ENCODE peak calls at places on chromosomes 3 and 15, in five cellular contexts. One of them, this sample, is unnamed.

GRCh38 chr15:61871926-61872522 is 188.2 kb downstream of the VPS13C start:
- DNase-seq in substantia nigra: no peak
- DNase-seq in colonic mucosa: no peak
- DNase-seq in tibial nerve: no peak
- DNase-seq in AG04450: no peak
- DNase-seq in this sample: no peak

GRCh38 chr3:106792716-106793115 is 584.5 kb upstream of the CCDC54 start:
- DNase-seq in colonic mucosa: no peak
- DNase-seq in tibial nerve: no peak
- DNase-seq in substantia nigra: no peak
- DNase-seq in AG04450: no peak
- DNase-seq in this sample: no peak

GRCh38 chr15:51750186-51750585 is 1.2 kb upstream of the TMOD2 start:
- DNase-seq in substantia nigra: no peak
- DNase-seq in colonic mucosa: no peak
- DNase-seq in tibial nerve: no peak
- DNase-seq in AG04450: no peak
- DNase-seq in this sample: no peak

GRCh38 chr15:77533986-77534385 is 98.7 kb downstream of the LINGO1 start:
- DNase-seq in substantia nigra: no peak
- DNase-seq in colonic mucosa: no peak
- DNase-seq in AG04450: no peak
- DNase-seq in tibial nerve: no peak
- DNase-seq in this sample: no peak

GRCh38 chr3:148223266-148223665 is 474.4 kb upstream of the AGTR1 start:
- DNase-seq in AG04450: no peak
- DNase-seq in colonic mucosa: no peak
- DNase-seq in tibial nerve: no peak
- DNase-seq in substantia nigra: no peak
- DNase-seq in this sample: no peak

GRCh38 chr3:167100200-167100599 is 279.9 kb downstream of the ZBBX start:
- DNase-seq in colonic mucosa: no peak
- DNase-seq in substantia nigra: no peak
- DNase-seq in tibial nerve: no peak
- DNase-seq in AG04450: no peak
- DNase-seq in this sample: no peak

GRCh38 chr15:74531144-74531811 is 9.7 kb upstream of the ARID3B start:
- DNase-seq in AG04450: peak
- DNase-seq in tibial nerve: no peak
- DNase-seq in substantia nigra: no peak
- DNase-seq in colonic mucosa: no peak
- DNase-seq in this sample: no peak

GRCh38 chr3:141384157-141384556 is 15.9 kb downstream of the ZBTB38 start:
- DNase-seq in tibial nerve: no peak
- DNase-seq in colonic mucosa: no peak
- DNase-seq in AG04450: no peak
- DNase-seq in substantia nigra: no peak
- DNase-seq in this sample: no peak

GRCh38 chr3:195583831-195584542 is at the start of gene APOD:
- DNase-seq in substantia nigra: peak
- DNase-seq in AG04450: no peak
- DNase-seq in colonic mucosa: peak
- DNase-seq in tibial nerve: peak
- DNase-seq in this sample: peak

GRCh38 chr3:175247629-175248028 is 388.5 kb downstream of the NAALADL2 start:
- DNase-seq in AG04450: no peak
- DNase-seq in substantia nigra: no peak
- DNase-seq in tibial nerve: no peak
- DNase-seq in colonic mucosa: no peak
- DNase-seq in this sample: no peak

GRCh38 chr15:75779504-75779903 is 63.7 kb upstream of the UBE2Q2 start:
- DNase-seq in AG04450: no peak
- DNase-seq in tibial nerve: no peak
- DNase-seq in substantia nigra: no peak
- DNase-seq in colonic mucosa: no peak
- DNase-seq in this sample: no peak

GRCh38 chr3:193869221-193870201 is 266.4 kb upstream of the HES1 start:
- DNase-seq in tibial nerve: no peak
- DNase-seq in colonic mucosa: no peak
- DNase-seq in AG04450: peak
- DNase-seq in substantia nigra: peak
- DNase-seq in this sample: no peak

GRCh38 chr3:65582012-65582717 is 456.6 kb downstream of the MAGI1 start:
- DNase-seq in colonic mucosa: no peak
- DNase-seq in substantia nigra: no peak
- DNase-seq in AG04450: no peak
- DNase-seq in tibial nerve: no peak
- DNase-seq in this sample: peak

GRCh38 chr15:92661961-92662360 is 6.4 kb upstream of the FAM174B start:
- DNase-seq in colonic mucosa: no peak
- DNase-seq in AG04450: no peak
- DNase-seq in tibial nerve: peak
- DNase-seq in substantia nigra: no peak
- DNase-seq in this sample: no peak

GRCh38 chr15:80588801-80589200 is 106.3 kb upstream of the ABHD17C start:
- DNase-seq in tibial nerve: no peak
- DNase-seq in colonic mucosa: no peak
- DNase-seq in AG04450: peak
- DNase-seq in substantia nigra: no peak
- DNase-seq in this sample: peak
- H3K27ac ChIP-seq in tibial nerve: no peak
- H3K27ac ChIP-seq in colonic mucosa: no peak
- H3K27ac ChIP-seq in AG04450: peak
- H3K27ac ChIP-seq in substantia nigra: no peak
- H3K27ac ChIP-seq in this sample: peak

DNA sequence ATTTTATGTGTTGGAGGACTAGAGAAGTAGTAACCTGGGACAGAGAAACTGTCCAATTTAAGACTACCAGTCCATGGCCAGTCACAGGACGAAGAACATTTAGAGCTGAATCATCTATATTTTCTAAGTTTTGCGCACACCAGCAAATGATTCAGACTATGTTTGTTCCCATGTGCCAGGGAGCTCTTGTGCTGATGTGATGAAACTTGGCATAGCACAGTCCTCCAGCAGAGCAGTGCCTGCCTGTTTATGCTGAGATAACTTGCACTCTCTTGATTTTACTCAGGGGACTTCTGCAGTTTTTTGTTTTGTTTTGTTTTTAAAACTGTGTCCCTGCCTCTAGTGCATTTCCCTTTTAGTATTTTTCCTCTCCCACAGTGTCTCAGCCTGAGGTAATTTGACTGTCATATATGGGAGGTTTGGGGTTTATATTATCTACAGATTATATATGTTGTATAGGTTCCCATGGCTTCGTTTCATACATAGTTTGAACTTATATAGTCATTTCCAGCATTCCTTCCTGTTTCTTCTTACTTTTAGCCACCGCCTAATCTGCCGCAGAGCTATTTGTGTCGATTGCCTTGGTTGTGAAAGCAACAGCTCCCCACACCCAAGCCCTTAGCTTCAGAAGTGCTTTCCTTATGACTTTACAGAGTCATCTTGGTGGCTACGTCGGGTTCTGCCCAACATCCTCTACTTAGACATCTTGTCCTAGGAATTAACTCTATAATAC is 45.5 kb downstream of the PPM1L start:
- DNase-seq in colonic mucosa: peak
- DNase-seq in tibial nerve: peak
- DNase-seq in substantia nigra: no peak
- DNase-seq in AG04450: no peak
- DNase-seq in this sample: no peak
- H3K27ac ChIP-seq in colonic mucosa: peak
- H3K27ac ChIP-seq in tibial nerve: peak
- H3K27ac ChIP-seq in substantia nigra: no peak
- H3K27ac ChIP-seq in AG04450: no peak
- H3K27ac ChIP-seq in this sample: no peak

DNA sequence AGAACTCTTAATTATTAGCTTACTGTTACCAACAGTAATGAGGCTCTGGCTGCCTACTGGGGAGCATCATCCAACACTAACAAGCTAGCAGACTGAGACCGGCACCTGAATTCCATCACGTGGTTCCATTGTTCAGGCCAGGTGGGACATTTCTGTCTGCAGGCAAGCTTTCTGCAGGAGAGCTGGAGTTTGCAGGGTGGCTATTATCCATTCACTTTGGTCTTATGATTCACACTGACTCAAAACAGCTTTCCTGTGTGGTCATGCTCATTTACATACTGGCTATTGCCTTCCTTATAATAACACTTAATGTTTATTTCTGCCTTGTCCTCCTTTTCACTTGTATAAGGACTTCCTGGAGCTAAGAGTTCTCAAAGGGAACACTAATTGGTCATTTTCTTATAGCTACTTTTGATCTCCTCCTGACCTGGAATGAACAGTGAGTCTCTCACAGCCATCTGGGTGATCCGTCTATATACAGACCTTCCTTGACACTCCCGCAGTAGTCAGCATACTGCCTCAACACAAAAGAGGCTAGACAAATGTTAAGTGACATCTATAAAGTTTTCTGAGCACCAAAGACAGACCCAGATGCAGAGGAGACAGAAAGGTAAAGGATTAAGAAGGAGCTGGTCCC is 695.4 kb downstream of the FHIT start:
- DNase-seq in AG04450: peak
- DNase-seq in tibial nerve: no peak
- DNase-seq in colonic mucosa: no peak
- DNase-seq in substantia nigra: no peak
- DNase-seq in this sample: peak
- H3K27ac ChIP-seq in AG04450: no peak
- H3K27ac ChIP-seq in tibial nerve: no peak
- H3K27ac ChIP-seq in colonic mucosa: no peak
- H3K27ac ChIP-seq in substantia nigra: no peak
- H3K27ac ChIP-seq in this sample: no peak

DNA sequence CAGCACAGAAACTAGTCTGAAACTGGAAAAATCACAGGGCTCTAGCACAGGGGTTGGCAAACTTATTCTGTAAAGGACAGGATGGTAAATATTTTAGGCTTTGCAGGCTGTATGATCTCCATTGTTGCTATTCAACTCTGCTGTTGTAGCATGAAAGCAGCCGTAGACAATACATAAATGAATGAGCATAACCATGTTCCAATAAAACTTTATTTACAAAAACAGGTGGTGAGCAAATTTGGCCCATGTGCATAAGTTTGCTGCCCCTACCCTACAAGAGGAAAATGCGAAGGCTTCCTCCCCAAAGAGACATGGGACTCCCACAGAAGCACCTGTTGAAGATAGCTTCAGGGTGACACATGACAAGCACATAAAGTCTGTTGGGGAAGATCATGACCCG is 59.2 kb downstream of the SYNM start:
- DNase-seq in AG04450: no peak
- DNase-seq in substantia nigra: no peak
- DNase-seq in colonic mucosa: no peak
- DNase-seq in tibial nerve: no peak
- DNase-seq in this sample: no peak
- H3K27ac ChIP-seq in AG04450: no peak
- H3K27ac ChIP-seq in substantia nigra: no peak
- H3K27ac ChIP-seq in colonic mucosa: no peak
- H3K27ac ChIP-seq in tibial nerve: no peak
- H3K27ac ChIP-seq in this sample: no peak

DNA sequence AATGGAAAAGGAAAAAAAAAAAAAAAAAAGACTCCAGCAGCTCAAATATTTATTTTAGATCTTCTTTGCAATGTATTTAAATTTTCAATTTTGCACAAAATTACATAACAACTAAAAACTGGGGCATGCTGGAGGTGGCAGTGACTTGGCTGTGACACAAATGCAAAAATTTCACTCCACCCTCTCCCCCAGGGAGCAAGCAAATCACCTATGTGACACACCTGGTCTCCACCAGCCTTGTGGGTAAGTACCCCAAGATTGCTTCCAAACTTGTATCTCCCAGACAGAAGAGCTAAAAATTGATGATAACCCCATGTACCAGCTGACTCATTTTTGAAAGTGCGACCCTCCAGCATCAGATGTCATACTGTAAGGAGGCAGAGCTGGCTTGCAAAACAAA is 32.0 kb downstream of the UBE3A start:
- DNase-seq in substantia nigra: no peak
- DNase-seq in colonic mucosa: no peak
- DNase-seq in AG04450: no peak
- DNase-seq in tibial nerve: no peak
- DNase-seq in this sample: no peak
- H3K27ac ChIP-seq in substantia nigra: no peak
- H3K27ac ChIP-seq in colonic mucosa: no peak
- H3K27ac ChIP-seq in AG04450: no peak
- H3K27ac ChIP-seq in tibial nerve: no peak
- H3K27ac ChIP-seq in this sample: no peak

DNA sequence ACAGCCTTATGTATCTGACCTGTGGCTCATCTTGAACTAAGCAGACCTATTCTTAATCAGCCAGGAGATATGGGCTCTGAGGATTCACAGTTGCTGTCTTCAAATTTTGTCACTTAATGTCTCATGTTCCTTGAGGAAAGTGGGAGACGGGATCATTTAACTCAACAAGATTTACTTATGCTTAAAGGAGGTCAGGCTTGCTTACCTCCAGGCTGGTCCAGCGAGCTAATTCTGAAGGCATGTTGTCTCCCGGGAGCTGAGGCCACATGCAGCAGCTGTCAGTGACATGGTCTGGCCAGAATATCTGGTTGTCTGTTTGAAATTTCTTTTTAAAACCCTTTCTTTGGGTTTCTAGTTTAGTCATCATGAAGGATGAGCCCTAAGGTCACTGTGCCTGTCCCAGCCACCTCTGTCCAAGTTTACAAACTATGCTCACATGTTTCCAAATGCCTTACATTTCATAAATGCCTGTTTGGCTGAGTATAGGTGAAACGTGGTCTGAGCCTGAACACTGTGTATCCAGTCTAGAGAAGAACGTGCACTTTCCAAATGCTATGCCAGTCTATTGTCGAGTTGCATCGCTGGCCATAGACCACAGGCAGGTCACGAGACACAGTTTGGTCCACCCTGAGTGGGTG is 26.8 kb downstream of the LRTM1 start:
- DNase-seq in tibial nerve: no peak
- DNase-seq in AG04450: no peak
- DNase-seq in substantia nigra: no peak
- DNase-seq in colonic mucosa: no peak
- DNase-seq in this sample: no peak
- H3K27ac ChIP-seq in tibial nerve: no peak
- H3K27ac ChIP-seq in AG04450: no peak
- H3K27ac ChIP-seq in substantia nigra: no peak
- H3K27ac ChIP-seq in colonic mucosa: no peak
- H3K27ac ChIP-seq in this sample: no peak

GRCh38 chr3:127162947-127163645 is 29.8 kb upstream of the PRR23E start:
- DNase-seq in substantia nigra: no peak
- DNase-seq in tibial nerve: no peak
- DNase-seq in AG04450: no peak
- DNase-seq in colonic mucosa: no peak
- DNase-seq in this sample: no peak
- H3K27ac ChIP-seq in substantia nigra: no peak
- H3K27ac ChIP-seq in tibial nerve: no peak
- H3K27ac ChIP-seq in AG04450: no peak
- H3K27ac ChIP-seq in colonic mucosa: no peak
- H3K27ac ChIP-seq in this sample: no peak